ENCODE peak calls at places on chromosome 15, in five cellular contexts. V is spleen, D is breast epithelium, M is upper lobe of left lung, C is transverse colon. Y is an unnamed sample.

GRCh38 chr15:85010472-85011209 is 29.0 kb downstream of the PDE8A start:
- DNase-seq in V (no peak), D (no peak), M (no peak), C (no peak), Y (no peak)

GRCh38 chr15:94229591-94230365 is 1.6 kb upstream of the MCTP2 start:
- DNase-seq in V (no peak), D (no peak), M (no peak), C (no peak), Y (no peak)

GRCh38 chr15:92429378-92430066 is 35.8 kb downstream of the ST8SIA2 start:
- DNase-seq in V (no peak), D (no peak), M (no peak), C (no peak), Y (peak)

GRCh38 chr15:39427705-39428104 is 153.2 kb upstream of the THBS1 start:
- DNase-seq in V (no peak), D (no peak), M (no peak), C (no peak), Y (no peak)

GRCh38 chr15:77352932-77353331 is 67.0 kb downstream of the PEAK1 start:
- DNase-seq in V (no peak), D (no peak), M (no peak), C (no peak), Y (no peak)

GRCh38 chr15:26767169-26767670 is 5.6 kb downstream of the GABRB3 start:
- DNase-seq in V (no peak), D (no peak), M (no peak), C (no peak), Y (peak)

GRCh38 chr15:49675051-49675450 is 54.2 kb downstream of the DTWD1 start:
- DNase-seq in V (no peak), D (no peak), M (no peak), C (no peak), Y (peak)

GRCh38 chr15:72902245-72902928 is 118.8 kb upstream of the ADPGK start:
- DNase-seq in V (no peak), D (peak), M (peak), C (peak), Y (no peak)

GRCh38 chr15:90035095-90035834 is 34.1 kb downstream of the ZNF710 start:
- DNase-seq in V (peak), D (peak), M (peak), C (peak), Y (no peak)

GRCh38 chr15:65335278-65336055 is 31.0 kb downstream of the RNU5B-1 start:
- DNase-seq in V (peak), D (no peak), M (no peak), C (no peak), Y (no peak)

GRCh38 chr15:44811347-44811746 is 75.0 kb downstream of the TRIM69 start:
- DNase-seq in V (no peak), D (no peak), M (no peak), C (peak), Y (no peak)

GRCh38 chr15:51533672-51534398 is 88.7 kb downstream of the DMXL2 start:
- DNase-seq in V (no peak), D (no peak), M (no peak), C (no peak), Y (no peak)

GRCh38 chr15:79299836-79300235 is 11.1 kb upstream of the TMED3 start:
- DNase-seq in V (no peak), D (no peak), M (no peak), C (no peak), Y (no peak)

GRCh38 chr15:90496791-90497190 is 32.9 kb upstream of the CRTC3 start:
- DNase-seq in V (no peak), D (no peak), M (no peak), C (no peak), Y (no peak)

GRCh38 chr15:62706361-62706760 is 336.2 kb upstream of the TPM1 start:
- DNase-seq in V (no peak), D (no peak), M (no peak), C (no peak), Y (no peak)

GRCh38 chr15:91783001-91783400 is 70.5 kb upstream of the SLCO3A1 start:
- DNase-seq in V (no peak), D (no peak), M (no peak), C (no peak), Y (no peak)

GRCh38 chr15:96246057-96246456 is 84.4 kb upstream of the NR2F2 start:
- DNase-seq in V (no peak), D (no peak), M (no peak), C (no peak), Y (peak)

GRCh38 chr15:31295660-31296059 is 31.0 kb upstream of the KLF13 start:
- DNase-seq in V (peak), D (peak), M (no peak), C (no peak), Y (no peak)

GRCh38 chr15:73352082-73352481 is 16.7 kb downstream of the HCN4 start:
- DNase-seq in V (no peak), D (no peak), M (no peak), C (no peak), Y (no peak)

GRCh38 chr15:90463381-90463780 is 66.3 kb upstream of the CRTC3 start:
- DNase-seq in V (no peak), D (no peak), M (no peak), C (no peak), Y (no peak)

GRCh38 chr15:31269961-31270575 is 56.6 kb upstream of the KLF13 start:
- DNase-seq in V (peak), D (peak), M (no peak), C (peak), Y (no peak)

GRCh38 chr15:65870889-65871533 is 1.7 kb downstream of the RAB11A start:
- DNase-seq in V (no peak), D (no peak), M (no peak), C (no peak), Y (peak)

DNA sequence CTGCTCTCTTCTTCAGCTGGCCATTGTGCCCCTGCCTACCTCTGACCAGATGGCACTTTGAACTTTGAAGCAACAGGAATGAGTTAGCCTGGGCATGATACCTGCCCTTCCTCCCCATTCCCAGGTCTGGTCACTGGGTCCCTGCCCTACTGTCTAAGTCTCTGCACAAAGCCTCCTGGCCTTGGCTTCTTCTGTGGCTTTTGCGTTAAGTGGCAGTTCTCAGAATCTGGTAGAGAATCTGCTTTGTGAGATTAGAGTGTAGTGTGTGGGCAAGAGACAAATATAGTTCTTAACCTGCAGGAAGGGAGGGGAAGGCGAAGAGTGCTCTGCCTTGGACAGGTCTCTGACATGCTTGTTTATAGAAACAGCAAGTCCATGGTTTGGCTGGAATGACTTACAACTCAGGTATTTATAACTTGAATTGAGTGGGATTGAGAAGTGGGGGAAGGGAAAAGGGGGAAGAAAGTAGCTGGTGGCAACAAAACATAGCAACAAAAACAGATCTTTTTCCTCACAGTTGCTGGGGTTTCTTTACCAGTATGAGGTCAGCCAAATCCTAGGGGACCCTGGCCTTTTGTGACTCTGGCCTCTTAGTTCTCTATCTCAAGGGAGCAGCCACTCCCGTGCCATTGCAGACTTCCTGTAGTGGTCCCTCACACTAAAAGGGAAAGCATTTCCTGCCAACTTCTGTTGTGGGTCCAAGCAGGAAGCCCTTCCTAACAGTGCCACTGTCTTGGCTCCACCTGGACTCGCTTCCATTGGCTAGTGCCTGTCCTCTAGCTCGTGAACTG is 16.7 kb downstream of the MAPKBP1 start:
- DNase-seq in V (no peak), D (no peak), M (no peak), C (no peak), Y (peak)
- TF ChIP-seq POLR2AphosphoS5 in V (no peak), D (no peak), M (no peak), C (no peak), Y (no peak)

DNA sequence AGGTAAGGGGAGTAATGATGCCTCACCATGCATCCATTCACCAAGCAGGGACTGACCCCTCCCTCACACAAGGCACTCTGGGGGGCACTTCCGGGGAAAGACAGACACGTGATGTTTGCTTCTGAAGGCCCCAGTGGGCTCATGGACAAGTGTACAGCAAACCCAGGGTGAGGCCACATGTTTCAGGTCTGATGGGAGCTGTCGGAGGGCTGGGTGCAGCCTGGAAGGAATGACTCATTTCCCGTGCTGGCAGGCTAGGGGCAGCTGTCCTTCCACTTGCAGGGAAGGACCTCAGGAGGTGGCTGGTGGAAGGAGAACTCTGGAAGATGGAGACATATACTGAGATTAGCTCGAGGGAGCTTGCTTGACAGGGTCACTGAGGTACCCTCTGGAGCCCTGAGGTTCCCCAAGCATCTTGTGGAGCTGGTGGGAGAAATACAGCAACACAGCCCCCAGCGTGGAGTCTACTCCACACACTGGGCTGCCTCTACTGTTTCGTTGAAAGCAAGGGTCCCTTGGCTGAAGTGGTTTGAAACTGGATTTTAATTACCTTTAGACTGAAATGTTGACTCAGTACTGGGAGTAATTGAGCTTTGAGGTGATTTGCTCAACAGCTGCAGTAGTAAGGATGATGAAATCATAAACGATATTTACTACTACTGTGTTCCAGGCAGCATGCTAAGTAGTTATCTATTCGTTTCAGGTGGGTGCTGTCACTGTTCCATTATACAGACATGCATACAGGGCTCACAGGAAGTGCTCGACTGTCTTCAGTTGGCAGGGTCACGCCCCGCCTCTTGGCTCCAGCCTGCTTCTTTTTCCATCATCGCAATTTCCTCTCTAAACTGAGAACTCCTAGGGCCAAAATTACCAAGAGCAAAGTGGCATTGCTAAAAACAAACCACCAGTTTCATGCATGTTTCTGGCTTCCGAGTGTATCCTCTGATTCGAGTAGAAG is 230.4 kb downstream of the ADAMTS17 start:
- DNase-seq in V (peak), D (no peak), M (no peak), C (peak), Y (no peak)
- H3K4me3 ChIP-seq in V (no peak), D (no peak), M (no peak), C (no peak), Y (no peak)

DNA sequence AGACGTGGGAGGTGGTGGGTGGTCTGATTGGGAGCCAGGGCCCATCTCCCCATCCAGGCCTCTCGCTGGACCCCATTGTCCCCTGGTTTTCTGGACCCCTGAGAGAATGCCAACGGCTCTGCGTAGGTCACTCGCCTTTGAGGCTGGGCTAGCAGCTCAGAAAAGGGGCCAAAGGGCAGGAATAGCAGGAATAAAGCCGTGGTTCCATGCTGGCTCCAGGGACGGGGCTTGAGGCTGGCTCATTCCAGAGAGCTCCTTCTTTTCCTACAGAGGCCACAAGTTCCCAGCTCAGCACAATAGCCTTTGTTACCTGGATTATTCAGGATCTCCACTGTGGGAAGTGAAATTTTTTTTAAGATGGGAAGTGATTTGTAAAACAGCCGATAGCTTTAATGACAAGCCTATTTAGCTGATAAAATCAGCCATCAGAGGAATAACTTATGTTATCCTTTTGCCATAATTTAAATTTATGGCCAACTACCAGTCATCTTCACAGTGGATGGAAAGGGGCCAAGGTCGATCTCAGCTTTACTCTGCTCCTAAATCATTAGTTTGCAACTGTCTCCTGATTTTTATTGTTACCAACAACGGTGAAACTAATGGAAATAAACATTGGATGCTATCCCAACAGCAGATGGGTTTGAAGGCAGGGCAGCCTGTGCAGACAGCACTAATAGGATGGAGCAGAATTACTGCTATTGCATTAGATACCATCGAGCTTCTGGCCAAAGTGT is 124.3 kb downstream of the TMEM266 start:
- DNase-seq in V (no peak), D (no peak), M (no peak), C (no peak), Y (no peak)
- TF ChIP-seq POLR2AphosphoS5 in V (no peak), D (no peak), M (no peak), C (no peak), Y (no peak)

GRCh38 chr15:58331903-58332675 is 99.7 kb upstream of the LIPC start:
- DNase-seq in V (peak), D (peak), M (no peak), C (peak), Y (peak)
- H3K4me3 ChIP-seq in V (no peak), D (no peak), M (no peak), C (no peak), Y (no peak)

GRCh38 chr15:81091889-81092558 is 42.0 kb upstream of the CFAP161 start:
- DNase-seq in V (no peak), D (no peak), M (no peak), C (no peak), Y (no peak)
- TF ChIP-seq POLR2AphosphoS5 in V (no peak), D (no peak), M (no peak), C (no peak), Y (no peak)

GRCh38 chr15:74642724-74643367 is 27.2 kb downstream of the CLK3 start:
- DNase-seq in V (no peak), D (no peak), M (no peak), C (peak), Y (peak)
- H3K4me3 ChIP-seq in V (no peak), D (no peak), M (no peak), C (no peak), Y (peak)

Y was measured in GM23338.